ENCODE peak calls at places on chromosomes 5 and 9, in six cellular contexts. M is fibroblast of lung, J is hepatocyte, D is uterus, F is GM12878, E is tibial nerve. R is an unnamed sample.

GRCh38 chr9:75200892-75201470 is 112.7 kb downstream of the OSTF1 start:
- DNase-seq in M (peak; percentile 66), J (peak; percentile 64), D (no peak), F (no peak), E (peak; percentile 39), R (no peak)

GRCh38 chr9:106701611-106702010 is 161.4 kb upstream of the ZNF462 start:
- DNase-seq in M (no peak), J (no peak), D (no peak), F (no peak), E (no peak), R (no peak)

GRCh38 chr5:72241346-72242003 is 78.6 kb downstream of the MRPS27 start:
- DNase-seq in M (no peak), J (no peak), D (no peak), F (no peak), E (no peak), R (no peak)

GRCh38 chr9:92506184-92506857 is 24.0 kb upstream of the ASPN start:
- DNase-seq in M (peak; percentile 97), J (peak; percentile 38), D (peak; percentile 56), F (no peak), E (peak; percentile 49), R (no peak)

GRCh38 chr5:155189476-155189875 is 175.9 kb downstream of the KIF4B start:
- DNase-seq in M (no peak), J (no peak), D (no peak), F (no peak), E (no peak), R (no peak)

GRCh38 chr9:4382722-4383317 is 83.0 kb upstream of the GLIS3 start:
- DNase-seq in M (peak; percentile 24), J (peak; percentile 46), D (no peak), F (peak; percentile 40), E (no peak), R (no peak)

GRCh38 chr5:57841671-57842375 is 359.2 kb upstream of the ACTBL2 start:
- DNase-seq in M (peak; percentile 85), J (peak; percentile 66), D (no peak), F (no peak), E (no peak), R (no peak)

GRCh38 chr5:38455797-38456330 is 100.6 kb downstream of the LIFR start:
- DNase-seq in M (no peak), J (no peak), D (no peak), F (no peak), E (no peak), R (no peak)

GRCh38 chr9:93673271-93673843 is 97.0 kb downstream of the PHF2 start:
- DNase-seq in M (peak; percentile 8), J (no peak), D (peak; percentile 10), F (no peak), E (no peak), R (peak; percentile 73)

GRCh38 chr5:173248481-173248880 is 13.5 kb upstream of the NKX2-5 start:
- DNase-seq in M (no peak), J (no peak), D (no peak), F (no peak), E (no peak), R (no peak)

GRCh38 chr5:139795074-139796001 is at the start of gene PSD2:
- DNase-seq in M (no peak), J (peak; percentile 43), D (peak; percentile 35), F (no peak), E (no peak), R (peak; percentile 64)

GRCh38 chr5:87949665-87950640 is 318.7 kb downstream of the TMEM161B start:
- DNase-seq in M (no peak), J (no peak), D (no peak), F (no peak), E (no peak), R (no peak)

DNA sequence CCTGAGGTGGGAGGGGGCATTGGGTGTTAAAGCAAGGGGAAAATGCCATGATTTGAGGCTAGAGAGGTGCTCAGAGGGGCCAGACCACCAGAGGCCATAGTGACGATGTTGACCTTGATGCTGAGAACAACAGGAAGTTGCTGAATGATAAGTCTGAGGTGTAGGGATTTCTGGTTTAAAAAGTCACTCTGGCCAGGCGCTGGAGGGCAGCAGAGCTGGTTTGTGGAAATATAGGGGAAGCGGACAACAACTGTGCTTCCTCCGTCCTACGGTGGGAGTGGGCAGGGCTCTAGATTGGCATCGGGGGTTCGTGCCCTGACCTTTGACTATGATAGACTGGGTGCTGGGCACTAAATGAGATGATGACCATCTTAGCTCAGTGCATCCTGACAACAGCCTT is 44.7 kb downstream of the STOM start:
- DNase-seq in M (no peak), J (no peak), D (no peak), F (no peak), E (no peak), R (no peak)
- H3K4me1 ChIP-seq in M (peaks cover 26% of the 10 kb centered on the region), J (peaks cover 10% of the 10 kb centered on the region), D (peaks cover 15% of the 10 kb centered on the region), F (peaks cover 9% of the 10 kb centered on the region), E (peaks cover 34% of the 10 kb centered on the region), R (peaks cover 89% of the 10 kb centered on the region)

DNA sequence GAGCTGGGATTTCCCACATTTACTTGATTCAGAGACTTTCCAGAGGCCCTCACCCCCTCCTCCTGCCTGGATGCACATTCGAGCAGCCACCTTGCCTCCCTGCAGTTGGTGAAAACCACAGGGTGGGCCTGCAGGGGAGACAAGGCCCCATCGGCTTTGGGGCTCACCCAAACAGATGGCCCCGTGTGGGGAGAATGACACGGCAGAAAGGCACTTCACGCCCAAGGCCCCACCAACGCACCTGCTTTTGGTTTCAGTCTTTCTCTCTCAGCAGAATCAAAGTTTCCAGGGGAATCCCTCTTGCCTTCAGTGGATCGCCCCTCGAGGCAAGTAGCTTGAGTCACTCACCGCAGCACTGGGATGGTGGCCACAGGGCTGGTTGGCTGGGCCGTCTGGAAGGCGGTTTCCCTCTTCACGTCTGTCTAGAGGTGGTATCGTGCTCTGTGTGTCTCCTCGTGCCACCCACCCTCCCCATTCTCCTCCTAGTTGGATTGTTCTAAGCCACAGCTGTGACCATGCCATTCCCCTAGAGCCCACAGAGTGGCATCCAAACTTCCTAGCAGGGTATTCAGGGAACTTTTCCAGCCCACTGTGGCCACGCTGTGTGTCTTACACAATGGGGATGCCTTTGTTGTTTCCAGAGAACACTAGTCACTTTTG is 31.8 kb downstream of the SEC61B start:
- DNase-seq in M (no peak), J (no peak), D (no peak), F (peak; percentile 90), E (no peak), R (peak; percentile 78)
- H3K27ac ChIP-seq in M (no peak overlapping the region), J (no peak overlapping the region), D (no peak overlapping the region), F (peak overlapping the region; percentile 96), E (no peak overlapping the region), R (peak overlapping the region; percentile 60)

DNA sequence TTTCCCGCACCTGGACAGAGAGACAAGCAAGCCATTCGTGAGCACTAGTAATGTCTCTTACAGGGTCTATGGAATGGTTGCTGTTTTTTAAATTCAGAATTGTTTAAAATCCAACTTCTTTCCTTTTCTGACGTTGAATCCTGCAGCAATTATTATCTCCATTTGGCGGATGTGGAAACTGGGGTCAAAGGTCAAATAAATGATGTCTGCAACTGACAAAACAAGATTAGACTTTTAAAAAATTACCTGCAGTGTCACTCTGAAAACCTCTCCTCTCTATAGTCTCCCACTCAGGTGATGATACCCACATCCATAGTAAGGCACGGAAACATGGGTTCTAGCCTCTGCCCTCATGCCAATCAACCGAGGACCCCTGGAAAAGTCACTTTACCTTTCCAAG is 142.7 kb upstream of the SMIM23 start:
- DNase-seq in M (no peak), J (no peak), D (no peak), F (no peak), E (no peak), R (no peak)
- H3K4me1 ChIP-seq in M (no peaks in the 10 kb centered on the region), J (no peaks in the 10 kb centered on the region), D (no peaks in the 10 kb centered on the region), F (no peaks in the 10 kb centered on the region), E (no peaks in the 10 kb centered on the region), R (peaks cover 24% of the 10 kb centered on the region)

GRCh38 chr5:77867194-77867691 is 91.1 kb upstream of the TBCA start:
- DNase-seq in M (peak; percentile 54), J (no peak), D (no peak), F (no peak), E (no peak), R (no peak)
- H3K27ac ChIP-seq in M (no peak overlapping the region), J (no peak overlapping the region), D (no peak overlapping the region), F (no peak overlapping the region), E (no peak overlapping the region), R (no peak overlapping the region)

GRCh38 chr5:98789029-98789428 is 15.6 kb downstream of the RGMB start:
- DNase-seq in M (no peak), J (no peak), D (no peak), F (no peak), E (no peak), R (no peak)

GRCh38 chr5:98785244-98785643 is 11.8 kb downstream of the RGMB start:
- DNase-seq in M (no peak), J (no peak), D (no peak), F (no peak), E (no peak), R (no peak)

GRCh38 chr5:98787131-98787719 is 13.8 kb downstream of the RGMB start:
- DNase-seq in M (no peak), J (no peak), D (no peak), F (no peak), E (no peak), R (no peak)

GRCh38 chr5:98784411-98784810 is 10.9 kb downstream of the RGMB start:
- DNase-seq in M (no peak), J (no peak), D (no peak), F (no peak), E (no peak), R (no peak)

DNA sequence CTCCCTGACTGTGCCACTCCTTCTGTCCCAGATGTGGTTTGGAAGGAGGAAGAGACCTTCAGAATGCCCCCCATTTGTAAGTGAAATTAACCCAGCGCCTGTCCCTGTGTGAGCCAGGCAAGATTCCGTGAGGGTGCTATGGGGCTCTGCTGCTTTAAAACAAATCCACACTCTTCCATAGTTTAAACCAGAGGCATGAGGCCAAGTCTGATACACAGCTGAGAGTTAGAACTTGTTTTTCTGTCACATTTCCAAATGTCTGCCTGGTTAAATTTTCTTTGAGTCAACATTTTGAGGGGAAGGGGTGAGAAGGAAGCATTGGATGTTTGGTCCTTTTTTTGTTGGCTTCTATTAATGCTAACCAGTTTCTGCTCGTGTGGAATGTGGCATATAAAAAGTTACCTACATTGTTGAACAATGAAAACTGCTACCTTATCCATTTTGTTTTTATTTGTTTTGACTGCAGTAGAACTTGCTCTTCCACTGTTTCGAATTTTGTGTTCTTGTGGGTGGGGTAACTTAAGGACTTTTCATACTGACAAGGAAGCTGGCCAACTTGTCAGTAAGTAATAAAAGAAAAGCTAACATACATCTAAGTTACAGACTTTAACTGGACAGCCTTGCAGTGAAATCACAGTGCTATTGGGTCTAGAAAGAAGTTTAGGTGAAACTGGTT is 12.9 kb downstream of the RGMB start:
- DNase-seq in M (peak; percentile 72), J (no peak), D (no peak), F (no peak), E (no peak), R (no peak)
- H3K4me1 ChIP-seq in M (peaks cover 14% of the 10 kb centered on the region), J (peaks cover 14% of the 10 kb centered on the region), D (no peaks in the 10 kb centered on the region), F (no peaks in the 10 kb centered on the region), E (peaks cover 41% of the 10 kb centered on the region), R (peaks cover 3% of the 10 kb centered on the region)

DNA sequence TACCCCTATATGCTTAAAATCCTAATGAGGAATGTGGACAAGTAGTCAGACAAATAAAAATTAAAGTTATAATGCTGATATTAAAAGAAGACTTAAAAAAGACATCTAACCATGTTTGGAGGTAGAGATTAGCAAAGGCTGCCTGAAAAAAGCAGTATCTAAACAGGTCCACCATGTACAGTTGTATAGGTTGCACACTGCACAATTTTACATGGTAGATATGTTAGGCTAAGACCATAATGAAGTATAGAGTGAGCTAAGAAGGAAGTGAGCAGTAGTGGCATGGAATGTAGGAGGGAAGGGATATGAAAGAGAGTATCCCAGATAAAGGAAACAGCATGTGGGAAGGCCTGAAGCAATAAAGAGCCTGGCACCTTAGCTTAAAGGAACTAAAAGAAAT is 51.1 kb downstream of the MAMDC2 start:
- DNase-seq in M (no peak), J (no peak), D (no peak), F (no peak), E (no peak), R (no peak)
- H3K27ac ChIP-seq in M (no peak overlapping the region), J (no peak overlapping the region), D (no peak overlapping the region), F (no peak overlapping the region), E (no peak overlapping the region), R (no peak overlapping the region)

R was measured in spleen.